ENCODE peak calls at places on chromosomes 4 and X, in five cellular contexts. One of them, this sample, is unnamed.

GRCh38 chr4:81227968-81228367 is 12.9 kb upstream of the PRKG2 start:
- DNase-seq in kidney: no peak
- DNase-seq in colonic mucosa: no peak
- DNase-seq in psoas muscle: no peak
- DNase-seq in transverse colon: no peak
- DNase-seq in this sample: no peak

GRCh38 chrX:50988649-50989048 is 78.1 kb downstream of the BMP15 start:
- DNase-seq in transverse colon: no peak
- DNase-seq in kidney: no peak
- DNase-seq in psoas muscle: no peak
- DNase-seq in colonic mucosa: peak; percentile 22
- DNase-seq in this sample: peak; percentile 26

GRCh38 chrX:72554448-72555140 is 18.0 kb downstream of the HDAC8 start:
- DNase-seq in kidney: no peak
- DNase-seq in psoas muscle: no peak
- DNase-seq in transverse colon: no peak
- DNase-seq in colonic mucosa: peak; percentile 36
- DNase-seq in this sample: peak; percentile 69

GRCh38 chrX:24153175-24153795 is 3.8 kb downstream of the ZFX start:
- DNase-seq in kidney: peak; percentile 58
- DNase-seq in psoas muscle: no peak
- DNase-seq in colonic mucosa: no peak
- DNase-seq in transverse colon: no peak
- DNase-seq in this sample: peak; percentile 54

GRCh38 chr4:6198768-6199343 is 1.5 kb downstream of the JAKMIP1 start:
- DNase-seq in psoas muscle: no peak
- DNase-seq in kidney: no peak
- DNase-seq in transverse colon: no peak
- DNase-seq in colonic mucosa: no peak
- DNase-seq in this sample: peak; percentile 60

GRCh38 chr4:102632236-102632635 is 128.5 kb downstream of the MANBA start:
- DNase-seq in kidney: no peak
- DNase-seq in psoas muscle: no peak
- DNase-seq in transverse colon: no peak
- DNase-seq in colonic mucosa: no peak
- DNase-seq in this sample: no peak

GRCh38 chr4:138241281-138242075 is 671 bp downstream of the SLC7A11 start:
- DNase-seq in colonic mucosa: peak; percentile 35
- DNase-seq in transverse colon: no peak
- DNase-seq in psoas muscle: no peak
- DNase-seq in kidney: no peak
- DNase-seq in this sample: peak; percentile 18

GRCh38 chrX:2954541-2954940 is 25.4 kb upstream of the ARSD start:
- DNase-seq in colonic mucosa: no peak
- DNase-seq in psoas muscle: no peak
- DNase-seq in transverse colon: no peak
- DNase-seq in kidney: no peak
- DNase-seq in this sample: no peak

GRCh38 chr4:186823989-186824388 is 100.3 kb upstream of the FAT1 start:
- DNase-seq in transverse colon: no peak
- DNase-seq in kidney: no peak
- DNase-seq in colonic mucosa: no peak
- DNase-seq in psoas muscle: no peak
- DNase-seq in this sample: no peak

GRCh38 chrX:125436855-125437254 is 117.2 kb downstream of the TEX13C start:
- DNase-seq in transverse colon: no peak
- DNase-seq in kidney: no peak
- DNase-seq in psoas muscle: no peak
- DNase-seq in colonic mucosa: no peak
- DNase-seq in this sample: no peak

DNA sequence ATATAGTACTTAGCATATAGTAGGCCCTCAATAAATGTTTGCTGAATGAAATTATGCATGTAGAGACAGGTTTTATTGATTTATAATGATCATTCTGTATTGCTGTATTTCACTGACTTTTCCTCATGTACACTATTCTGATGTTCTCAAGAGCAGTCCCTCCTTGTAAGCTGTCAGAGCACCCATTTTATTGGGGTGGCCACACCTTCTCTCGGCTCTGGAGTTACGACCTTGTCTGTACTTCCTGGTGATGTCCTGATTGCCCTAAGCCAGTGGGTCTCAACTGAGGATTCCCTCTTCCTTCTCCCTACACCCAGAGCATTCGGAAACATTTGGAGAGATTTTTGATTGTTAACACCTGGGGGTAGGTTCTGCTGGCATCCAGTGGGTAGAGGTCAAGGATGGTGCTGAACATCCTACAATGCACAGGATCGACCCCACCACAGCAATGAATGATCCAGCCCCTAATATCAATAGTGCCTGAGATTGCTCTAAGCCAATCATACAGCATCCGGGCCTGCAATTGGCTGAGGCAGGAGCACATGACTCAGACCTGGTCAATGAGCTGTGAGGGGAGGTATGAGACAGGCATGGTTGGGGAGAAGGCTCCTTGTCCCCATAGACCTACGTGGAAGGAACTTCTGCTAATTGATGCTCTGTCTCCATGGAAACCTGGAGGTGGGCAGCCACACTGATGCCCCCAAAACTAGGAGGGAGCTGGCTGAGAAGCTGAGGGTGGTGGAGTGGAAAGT is 58.8 kb downstream of the CLDN34 start:
- DNase-seq in kidney: no peak
- DNase-seq in colonic mucosa: no peak
- DNase-seq in transverse colon: no peak
- DNase-seq in psoas muscle: no peak
- DNase-seq in this sample: no peak
- H3K4me1 ChIP-seq in kidney: peaks cover 3% of the 10 kb centered on the region
- H3K4me1 ChIP-seq in colonic mucosa: no peaks in the 10 kb centered on the region
- H3K4me1 ChIP-seq in transverse colon: peaks cover 6% of the 10 kb centered on the region
- H3K4me1 ChIP-seq in psoas muscle: peaks cover 8% of the 10 kb centered on the region
- H3K4me1 ChIP-seq in this sample: no peaks in the 10 kb centered on the region

DNA sequence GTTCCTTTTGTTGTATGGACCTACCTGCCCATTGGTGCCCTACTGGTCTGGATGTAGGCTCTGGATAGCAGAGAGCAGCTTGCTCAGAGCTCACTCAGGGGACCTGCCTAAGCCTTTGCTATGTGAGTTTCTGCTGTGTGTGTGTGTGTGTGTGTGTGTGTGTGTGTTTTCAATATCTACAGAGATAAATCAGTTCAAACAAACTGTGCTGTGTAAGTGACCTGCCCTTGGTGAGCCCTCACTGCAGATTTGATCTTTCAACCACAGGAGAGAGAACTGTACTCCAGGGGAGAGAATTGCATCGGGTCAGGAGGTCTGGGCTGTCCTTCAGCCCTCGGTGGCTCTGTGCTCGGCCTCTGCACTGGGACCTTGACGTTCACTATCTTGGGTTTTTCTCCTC is 35.0 kb upstream of the CDKN2AIP start:
- DNase-seq in transverse colon: no peak
- DNase-seq in colonic mucosa: no peak
- DNase-seq in psoas muscle: no peak
- DNase-seq in kidney: no peak
- DNase-seq in this sample: no peak
- H3K4me1 ChIP-seq in transverse colon: peaks cover 10% of the 10 kb centered on the region
- H3K4me1 ChIP-seq in colonic mucosa: no peaks in the 10 kb centered on the region
- H3K4me1 ChIP-seq in psoas muscle: no peaks in the 10 kb centered on the region
- H3K4me1 ChIP-seq in kidney: no peaks in the 10 kb centered on the region
- H3K4me1 ChIP-seq in this sample: no peaks in the 10 kb centered on the region

DNA sequence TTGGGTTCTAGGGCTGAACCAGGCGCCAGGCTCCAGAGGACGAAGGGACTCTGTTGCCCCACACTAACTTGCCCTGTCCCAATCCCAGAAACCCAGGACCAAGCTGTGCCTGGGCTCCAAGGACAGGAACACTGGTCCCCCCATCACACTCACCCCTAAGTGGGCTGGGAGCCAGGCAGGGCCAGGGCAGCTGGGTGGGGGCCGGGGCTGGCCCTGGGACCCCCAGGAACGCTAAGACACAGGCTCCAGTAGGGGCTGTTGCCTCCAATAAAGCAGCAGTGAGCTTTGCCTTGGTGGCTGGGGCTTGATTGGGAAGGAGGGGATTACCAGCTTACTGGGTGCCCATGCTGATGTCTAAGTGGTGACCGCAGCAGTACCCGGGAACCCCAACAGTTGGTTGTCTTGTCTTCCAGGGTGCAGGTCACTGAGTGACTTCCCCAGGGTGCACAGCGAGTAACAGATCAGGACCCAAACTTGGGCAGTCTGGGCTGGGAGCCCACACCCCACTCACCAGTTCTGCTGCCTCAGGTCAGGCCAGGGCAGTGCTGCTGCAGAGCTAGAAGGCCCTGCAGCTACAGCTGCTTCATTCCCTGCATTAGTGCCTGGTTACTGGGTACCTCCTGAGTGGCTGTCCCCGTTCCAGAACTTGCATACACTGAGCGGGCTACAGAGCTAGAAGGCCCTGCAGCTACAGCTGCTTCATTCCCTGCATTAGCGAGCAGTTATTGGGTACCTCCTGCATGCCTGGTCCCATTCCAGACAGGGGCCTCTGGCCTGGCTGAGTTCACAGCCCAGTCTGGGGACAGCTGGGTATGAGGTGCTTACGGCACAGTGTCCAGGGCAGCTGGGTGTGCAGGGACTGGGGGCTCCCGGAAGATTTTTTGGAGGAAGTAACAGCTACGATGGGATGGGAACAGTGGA is 9.4 kb upstream of the ADD1 start:
- DNase-seq in kidney: peak; percentile 51
- DNase-seq in transverse colon: peak; percentile 7
- DNase-seq in colonic mucosa: no peak
- DNase-seq in psoas muscle: no peak
- DNase-seq in this sample: no peak
- H3K4me1 ChIP-seq in kidney: no peaks in the 10 kb centered on the region
- H3K4me1 ChIP-seq in transverse colon: peaks cover 5% of the 10 kb centered on the region
- H3K4me1 ChIP-seq in colonic mucosa: no peaks in the 10 kb centered on the region
- H3K4me1 ChIP-seq in psoas muscle: peaks cover 6% of the 10 kb centered on the region
- H3K4me1 ChIP-seq in this sample: no peaks in the 10 kb centered on the region

GRCh38 chr4:89287945-89288344 is 19.7 kb downstream of the GPRIN3 start:
- DNase-seq in psoas muscle: no peak
- DNase-seq in transverse colon: no peak
- DNase-seq in kidney: no peak
- DNase-seq in colonic mucosa: no peak
- DNase-seq in this sample: no peak

GRCh38 chr4:89289312-89289711 is 18.3 kb downstream of the GPRIN3 start:
- DNase-seq in kidney: no peak
- DNase-seq in transverse colon: no peak
- DNase-seq in colonic mucosa: no peak
- DNase-seq in psoas muscle: no peak
- DNase-seq in this sample: no peak

GRCh38 chr4:89293299-89293698 is 14.3 kb downstream of the GPRIN3 start:
- DNase-seq in psoas muscle: no peak
- DNase-seq in transverse colon: no peak
- DNase-seq in colonic mucosa: no peak
- DNase-seq in kidney: no peak
- DNase-seq in this sample: no peak

GRCh38 chr4:89288430-89288829 is 19.2 kb downstream of the GPRIN3 start:
- DNase-seq in colonic mucosa: no peak
- DNase-seq in transverse colon: no peak
- DNase-seq in kidney: no peak
- DNase-seq in psoas muscle: no peak
- DNase-seq in this sample: no peak

GRCh38 chr4:89290727-89291126 is 16.9 kb downstream of the GPRIN3 start:
- DNase-seq in transverse colon: no peak
- DNase-seq in colonic mucosa: no peak
- DNase-seq in psoas muscle: no peak
- DNase-seq in kidney: no peak
- DNase-seq in this sample: no peak
- H3K4me1 ChIP-seq in transverse colon: peaks cover 7% of the 10 kb centered on the region
- H3K4me1 ChIP-seq in colonic mucosa: peaks cover 8% of the 10 kb centered on the region
- H3K4me1 ChIP-seq in psoas muscle: no peaks in the 10 kb centered on the region
- H3K4me1 ChIP-seq in kidney: peaks cover 25% of the 10 kb centered on the region
- H3K4me1 ChIP-seq in this sample: no peaks in the 10 kb centered on the region

GRCh38 chrX:39150621-39151020 is 349.4 kb downstream of the MID1IP1 start:
- DNase-seq in psoas muscle: no peak
- DNase-seq in transverse colon: no peak
- DNase-seq in kidney: no peak
- DNase-seq in colonic mucosa: no peak
- DNase-seq in this sample: no peak
- H3K4me1 ChIP-seq in psoas muscle: no peaks in the 10 kb centered on the region
- H3K4me1 ChIP-seq in transverse colon: no peaks in the 10 kb centered on the region
- H3K4me1 ChIP-seq in kidney: no peaks in the 10 kb centered on the region
- H3K4me1 ChIP-seq in colonic mucosa: no peaks in the 10 kb centered on the region
- H3K4me1 ChIP-seq in this sample: peaks cover 16% of the 10 kb centered on the region

DNA sequence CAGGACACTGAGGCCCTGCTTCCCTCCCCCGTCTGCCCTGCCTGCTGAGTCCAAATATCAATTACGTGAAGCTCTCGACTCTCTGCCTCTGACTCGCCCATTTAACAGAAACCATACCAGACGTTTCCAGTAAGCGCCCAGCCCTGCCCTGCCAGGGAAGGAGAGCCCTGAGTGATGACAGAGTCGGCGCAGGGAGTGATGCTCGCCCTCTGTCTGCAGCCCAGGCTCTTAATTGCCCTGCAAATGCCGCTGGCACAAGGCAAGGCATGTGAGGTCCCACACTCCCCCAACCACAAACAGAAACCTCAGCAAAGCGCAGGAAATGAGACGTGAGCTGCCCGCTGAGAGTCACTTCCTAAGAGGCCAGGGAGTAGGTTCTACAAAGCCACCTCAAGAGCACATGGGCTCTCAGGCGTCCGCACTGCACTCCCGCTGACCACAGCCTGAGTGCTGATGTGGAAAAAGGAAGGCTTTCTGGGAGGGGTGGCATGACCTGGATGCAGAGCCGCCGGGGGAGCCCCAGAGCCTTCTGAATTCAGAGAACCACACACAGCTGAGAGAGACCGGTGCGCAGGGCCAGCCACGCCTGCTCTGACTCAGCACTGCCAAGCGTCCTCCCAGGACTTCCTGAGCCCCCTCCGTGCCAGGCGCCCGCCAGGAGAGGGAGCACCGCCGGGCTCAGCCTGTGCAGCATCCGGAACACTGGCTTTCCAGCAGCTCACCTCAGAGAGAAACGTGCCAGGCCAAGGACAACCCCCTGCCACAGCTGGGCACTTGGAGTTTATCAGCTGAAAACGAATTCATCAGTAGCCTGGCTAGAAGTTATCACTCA is 5.3 kb downstream of the ZFYVE28 start:
- DNase-seq in colonic mucosa: peak; percentile 90
- DNase-seq in kidney: peak; percentile 95
- DNase-seq in transverse colon: peak; percentile 91
- DNase-seq in psoas muscle: peak; percentile 83
- DNase-seq in this sample: peak; percentile 87
- H3K4me1 ChIP-seq in colonic mucosa: peaks cover 25% of the 10 kb centered on the region
- H3K4me1 ChIP-seq in kidney: peaks cover 10% of the 10 kb centered on the region
- H3K4me1 ChIP-seq in transverse colon: peaks cover 56% of the 10 kb centered on the region
- H3K4me1 ChIP-seq in psoas muscle: peaks cover 33% of the 10 kb centered on the region
- H3K4me1 ChIP-seq in this sample: no peaks in the 10 kb centered on the region

GRCh38 chr4:70654605-70655011 is 11.7 kb downstream of the JCHAIN start:
- DNase-seq in kidney: no peak
- DNase-seq in colonic mucosa: no peak
- DNase-seq in psoas muscle: no peak
- DNase-seq in transverse colon: no peak
- DNase-seq in this sample: no peak
- H3K4me1 ChIP-seq in kidney: no peaks in the 10 kb centered on the region
- H3K4me1 ChIP-seq in colonic mucosa: no peaks in the 10 kb centered on the region
- H3K4me1 ChIP-seq in psoas muscle: no peaks in the 10 kb centered on the region
- H3K4me1 ChIP-seq in transverse colon: no peaks in the 10 kb centered on the region
- H3K4me1 ChIP-seq in this sample: no peaks in the 10 kb centered on the region

This sample was measured in BE2C.